ENCODE peak calls at places on chromosome 2, in seven cellular contexts. Q, V, G, C, L, R and B are unnamed samples.

GRCh38 chr2:197209742-197210408 is 100.7 kb downstream of the ANKRD44 start:
- DNase-seq in Q (no peak), V (no peak), G (no peak), C (no peak), L (peak), R (no peak), B (no peak)

GRCh38 chr2:149200109-149200520 is 130.3 kb upstream of the LYPD6 start:
- DNase-seq in Q (no peak), V (no peak), G (peak), C (peak), L (no peak), R (no peak), B (no peak)

GRCh38 chr2:97931118-97931850 is 64.5 kb downstream of the TMEM131 start:
- DNase-seq in Q (no peak), V (no peak), G (no peak), C (no peak), L (peak), R (no peak), B (no peak)

GRCh38 chr2:242036653-242036950 is 167.1 kb downstream of the RTP5 start:
- DNase-seq in Q (no peak), V (no peak), G (no peak), C (no peak), L (no peak), R (no peak), B (no peak)

GRCh38 chr2:147511491-147511948 is 333.3 kb upstream of the ACVR2A start:
- DNase-seq in Q (no peak), V (no peak), G (peak), C (peak), L (no peak), R (peak), B (no peak)

GRCh38 chr2:104487381-104487780 is 366.5 kb upstream of the POU3F3 start:
- DNase-seq in Q (no peak), V (no peak), G (no peak), C (no peak), L (no peak), R (no peak), B (no peak)

GRCh38 chr2:84946204-84947009 is 24.6 kb upstream of the KCMF1 start:
- DNase-seq in Q (no peak), V (no peak), G (no peak), C (peak), L (peak), R (no peak), B (no peak)

GRCh38 chr2:229622495-229623355 is 91.6 kb downstream of the DNER start:
- DNase-seq in Q (no peak), V (no peak), G (no peak), C (no peak), L (no peak), R (no peak), B (no peak)

GRCh38 chr2:11923935-11924334 is 177.5 kb downstream of the LPIN1 start:
- DNase-seq in Q (no peak), V (no peak), G (no peak), C (no peak), L (no peak), R (no peak), B (no peak)

GRCh38 chr2:207257291-207258190 is 91.8 kb upstream of the KLF7 start:
- DNase-seq in Q (no peak), V (no peak), G (no peak), C (no peak), L (no peak), R (no peak), B (no peak)

GRCh38 chr2:28390857-28391563 is 1.6 kb upstream of the FOSL2 start:
- DNase-seq in Q (peak), V (peak), G (peak), C (peak), L (no peak), R (peak), B (no peak)

GRCh38 chr2:188326669-188327301 is 35.1 kb downstream of the GULP1 start:
- DNase-seq in Q (no peak), V (no peak), G (peak), C (peak), L (no peak), R (no peak), B (no peak)

GRCh38 chr2:129062160-129062912 is 743.7 kb upstream of the HS6ST1 start:
- DNase-seq in Q (no peak), V (no peak), G (no peak), C (peak), L (no peak), R (no peak), B (no peak)

GRCh38 chr2:171807130-171807529 is 86.9 kb downstream of the SLC25A12 start:
- DNase-seq in Q (no peak), V (no peak), G (no peak), C (no peak), L (no peak), R (no peak), B (no peak)

GRCh38 chr2:141038341-141038740 is 1092.5 kb downstream of the LRP1B start:
- DNase-seq in Q (no peak), V (no peak), G (no peak), C (peak), L (no peak), R (no peak), B (no peak)

GRCh38 chr2:33111002-33111446 is 164.3 kb downstream of the LTBP1 start:
- DNase-seq in Q (no peak), V (no peak), G (no peak), C (peak), L (no peak), R (no peak), B (no peak)

GRCh38 chr2:17892726-17893534 is 14.5 kb downstream of the KCNS3 start:
- DNase-seq in Q (no peak), V (peak), G (no peak), C (no peak), L (no peak), R (no peak), B (no peak)

GRCh38 chr2:391658-392170 is 103.8 kb upstream of the ALKAL2 start:
- DNase-seq in Q (no peak), V (no peak), G (no peak), C (no peak), L (no peak), R (no peak), B (no peak)

GRCh38 chr2:120982598-120982997 is 246.9 kb downstream of the GLI2 start:
- DNase-seq in Q (no peak), V (peak), G (no peak), C (no peak), L (no peak), R (no peak), B (no peak)

GRCh38 chr2:109242654-109243331 is 113.8 kb downstream of the SH3RF3 start:
- DNase-seq in Q (peak), V (no peak), G (peak), C (peak), L (no peak), R (no peak), B (no peak)

GRCh38 chr2:46979611-46980010 is 64.0 kb upstream of the MCFD2 start:
- DNase-seq in Q (no peak), V (no peak), G (no peak), C (no peak), L (peak), R (no peak), B (no peak)

GRCh38 chr2:74525717-74526648 is at the start of gene DQX1:
- DNase-seq in Q (no peak), V (no peak), G (no peak), C (no peak), L (peak), R (no peak), B (peak)

GRCh38 chr2:113136828-113137775 is 9.7 kb downstream of the IL1RN start:
- DNase-seq in Q (no peak), V (peak), G (peak), C (peak), L (peak), R (no peak), B (no peak)

GRCh38 chr2:46296840-46297545 is at the start of gene EPAS1:
- DNase-seq in Q (peak), V (peak), G (peak), C (peak), L (peak), R (peak), B (peak)

GRCh38 chr2:31028415-31028814 is 109.8 kb downstream of the GALNT14 start:
- DNase-seq in Q (no peak), V (no peak), G (no peak), C (no peak), L (no peak), R (no peak), B (no peak)

GRCh38 chr2:31032475-31032874 is 105.8 kb downstream of the GALNT14 start:
- DNase-seq in Q (no peak), V (no peak), G (no peak), C (no peak), L (no peak), R (no peak), B (no peak)

GRCh38 chr2:31037058-31037457 is 101.2 kb downstream of the GALNT14 start:
- DNase-seq in Q (no peak), V (no peak), G (no peak), C (no peak), L (no peak), R (no peak), B (no peak)

GRCh38 chr2:31031132-31031706 is 107.0 kb downstream of the GALNT14 start:
- DNase-seq in Q (no peak), V (no peak), G (no peak), C (no peak), L (peak), R (no peak), B (no peak)

DNA sequence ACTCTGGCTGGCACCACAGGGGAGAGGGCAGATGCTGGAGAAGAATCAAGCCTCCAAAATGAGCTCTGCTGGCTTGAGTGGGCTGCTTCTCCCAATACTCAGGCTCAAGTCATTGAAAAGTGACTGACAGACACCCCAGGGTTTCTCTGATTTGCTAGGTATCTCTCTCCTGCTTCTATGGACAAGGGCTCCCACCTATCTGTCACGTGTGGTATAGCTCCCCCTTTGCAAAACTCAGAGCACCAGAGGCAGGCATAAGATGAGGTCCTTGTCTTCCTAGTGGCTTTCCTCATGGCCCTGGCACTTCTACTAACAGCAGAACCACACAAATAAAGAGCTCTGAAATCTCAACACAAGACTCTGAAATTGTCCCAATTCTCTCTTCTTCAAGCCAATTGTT is 105.2 kb downstream of the GALNT14 start:
- DNase-seq in Q (no peak), V (no peak), G (no peak), C (no peak), L (no peak), R (no peak), B (no peak)
- TF ChIP-seq CTCF in Q (no peak), V (no peak), G (no peak), C (no peak), L (no peak), R (no peak), B (no peak)

GRCh38 chr2:160269803-160270570 is 69.9 kb upstream of the ITGB6 start:
- DNase-seq in Q (peak), V (peak), G (peak), C (peak), L (peak), R (peak), B (no peak)
- TF ChIP-seq CTCF in Q (peak), V (no peak), G (no peak), C (peak), L (peak), R (peak), B (peak)

GRCh38 chr2:101795033-101795432 is 97.5 kb downstream of the MAP4K4 start:
- DNase-seq in Q (no peak), V (no peak), G (no peak), C (no peak), L (no peak), R (no peak), B (no peak)

GRCh38 chr2:101794141-101794540 is 96.6 kb downstream of the MAP4K4 start:
- DNase-seq in Q (no peak), V (no peak), G (no peak), C (peak), L (no peak), R (no peak), B (no peak)

GRCh38 chr2:101792208-101792607 is 94.7 kb downstream of the MAP4K4 start:
- DNase-seq in Q (no peak), V (no peak), G (no peak), C (no peak), L (no peak), R (no peak), B (no peak)

GRCh38 chr2:101790856-101791255 is 93.3 kb downstream of the MAP4K4 start:
- DNase-seq in Q (no peak), V (no peak), G (no peak), C (peak), L (no peak), R (no peak), B (no peak)

DNA sequence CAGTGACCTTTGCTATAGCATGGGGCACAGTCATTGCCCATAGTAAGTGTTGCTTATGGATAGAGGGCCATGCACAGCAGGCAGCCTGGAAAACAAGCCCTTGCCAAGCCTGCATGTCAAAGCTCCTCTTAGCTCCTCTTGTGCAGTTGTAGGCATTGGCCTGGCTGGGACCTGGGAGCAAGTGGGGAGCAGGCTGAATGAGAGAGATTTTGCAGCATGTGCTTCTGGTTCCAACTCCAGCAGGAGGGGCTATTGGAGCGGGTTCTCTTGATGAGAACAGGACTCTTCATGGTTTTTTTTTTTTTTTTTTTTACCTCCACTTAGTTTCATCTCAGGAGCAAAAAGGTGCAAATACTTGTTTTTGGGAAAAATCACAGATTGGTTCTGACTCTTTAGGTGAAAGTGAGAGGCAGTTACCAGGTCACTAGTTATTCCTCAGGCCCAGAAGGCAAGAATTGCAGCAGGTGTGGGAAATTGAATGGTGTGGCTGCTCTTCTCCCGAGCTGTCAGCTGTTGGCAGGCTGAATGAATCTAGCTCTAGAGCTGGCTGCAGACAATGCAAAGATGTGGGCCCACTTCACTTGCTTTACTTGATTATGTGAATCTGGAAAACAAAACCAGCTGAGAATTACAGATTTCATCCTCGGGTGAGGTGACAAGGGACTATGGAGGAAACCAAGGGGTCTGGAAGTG is 95.9 kb downstream of the MAP4K4 start:
- DNase-seq in Q (no peak), V (peak), G (peak), C (no peak), L (no peak), R (peak), B (no peak)
- TF ChIP-seq CTCF in Q (no peak), V (no peak), G (no peak), C (peak), L (no peak), R (peak), B (no peak)

GRCh38 chr2:25699206-25699605 is 25.8 kb upstream of the DTNB start:
- DNase-seq in Q (no peak), V (no peak), G (no peak), C (no peak), L (no peak), R (no peak), B (no peak)

GRCh38 chr2:25698752-25699151 is 25.4 kb upstream of the DTNB start:
- DNase-seq in Q (no peak), V (no peak), G (no peak), C (peak), L (no peak), R (no peak), B (no peak)

GRCh38 chr2:25701801-25702200 is 28.4 kb upstream of the DTNB start:
- DNase-seq in Q (no peak), V (no peak), G (no peak), C (no peak), L (no peak), R (no peak), B (no peak)

GRCh38 chr2:25697559-25698341 is 24.4 kb upstream of the DTNB start:
- DNase-seq in Q (no peak), V (peak), G (no peak), C (peak), L (no peak), R (no peak), B (no peak)

DNA sequence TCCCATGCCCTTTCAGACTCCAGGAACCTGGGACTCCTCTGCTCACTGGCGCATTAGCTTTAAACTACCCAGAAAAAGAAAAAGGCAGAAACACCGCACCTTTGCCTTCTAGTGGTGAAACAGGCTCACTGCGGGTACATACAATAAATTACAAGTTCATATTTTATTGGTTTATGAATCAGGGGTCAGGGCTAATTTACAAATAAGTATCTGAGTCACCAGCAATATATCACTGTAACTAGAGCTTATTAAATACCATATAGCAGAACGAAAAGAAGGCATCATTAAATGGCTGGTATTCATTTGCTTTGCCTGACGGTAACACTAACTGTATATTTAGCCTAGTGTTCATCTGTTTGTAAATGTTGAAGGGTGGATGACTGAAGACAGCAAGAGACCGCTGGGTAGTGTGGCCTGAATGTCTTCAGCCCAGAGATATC is 26.9 kb upstream of the DTNB start:
- DNase-seq in Q (peak), V (no peak), G (peak), C (peak), L (peak), R (no peak), B (peak)
- TF ChIP-seq CTCF in Q (peak), V (peak), G (peak), C (peak), L (peak), R (peak), B (peak)

GRCh38 chr2:19416784-19417684 is 58.6 kb upstream of the OSR1 start:
- DNase-seq in Q (no peak), V (no peak), G (no peak), C (no peak), L (no peak), R (no peak), B (no peak)
- TF ChIP-seq CTCF in Q (no peak), V (no peak), G (no peak), C (no peak), L (no peak), R (no peak), B (no peak)

DNA sequence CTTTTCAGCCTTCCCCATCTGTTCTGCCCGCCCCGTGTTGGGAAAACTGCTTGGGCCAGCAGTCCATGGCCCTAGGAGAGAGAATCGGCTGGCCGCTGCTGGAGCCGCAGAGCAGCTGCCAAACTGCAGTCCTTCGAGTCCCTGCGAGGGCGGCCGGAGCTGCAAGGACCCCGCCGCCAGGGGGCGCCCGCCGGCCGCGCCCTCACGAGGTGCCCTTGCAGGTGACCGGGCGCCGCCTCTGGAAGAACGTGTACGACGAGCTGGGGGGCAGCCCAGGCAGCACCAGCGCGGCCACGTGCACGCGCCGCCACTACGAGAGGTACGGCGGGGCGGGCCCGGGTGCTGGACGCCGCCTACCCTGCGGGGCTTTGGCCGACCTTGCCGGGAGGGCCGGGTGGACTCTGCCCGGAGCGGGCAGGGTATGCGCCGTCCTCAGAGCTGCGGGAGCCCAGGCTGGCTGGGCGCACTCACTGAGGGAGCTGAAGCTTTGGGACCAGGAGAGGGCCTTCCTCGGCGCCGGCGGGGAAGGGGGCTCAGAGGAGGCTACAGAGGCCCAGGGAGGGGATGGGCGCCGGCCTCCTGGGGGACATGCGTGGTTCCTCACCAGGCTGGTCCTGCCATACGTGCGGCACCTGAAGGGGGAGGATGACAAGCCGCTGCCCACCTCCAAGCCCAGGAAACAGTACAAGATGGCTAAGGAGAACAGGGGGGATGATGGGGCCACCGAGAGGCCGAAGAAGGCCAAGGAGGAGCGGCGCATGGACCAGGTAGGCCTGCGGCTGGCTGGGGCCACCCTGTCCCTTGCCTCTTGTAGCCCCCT is 13.6 kb downstream of the ARID5A start:
- DNase-seq in Q (no peak), V (peak), G (peak), C (no peak), L (no peak), R (no peak), B (no peak)
- TF ChIP-seq CTCF in Q (peak), V (peak), G (peak), C (peak), L (no peak), R (peak), B (peak)

GRCh38 chr2:218605438-218605837 is 2.3 kb upstream of the PLCD4 start:
- DNase-seq in Q (no peak), V (no peak), G (peak), C (peak), L (no peak), R (no peak), B (no peak)

GRCh38 chr2:218607436-218608115 is at the start of gene PLCD4:
- DNase-seq in Q (peak), V (no peak), G (no peak), C (peak), L (no peak), R (no peak), B (no peak)
- TF ChIP-seq CTCF in Q (peak), V (no peak), G (no peak), C (peak), L (no peak), R (no peak), B (no peak)